ENCODE peak calls at places on chromosomes 7 and 10, in nine cellular contexts. E, V, Z, R, A, J, Q, M and S are unnamed samples.

GRCh38 chr7:4434306-4434705 is 247.8 kb upstream of the FOXK1 start:
- DNase-seq in R (no peak), Q (no peak), A (no peak), J (no peak), Z (no peak), M (no peak), E (no peak), V (no peak), S (no peak)

GRCh38 chr7:108589874-108590273 is 20.2 kb downstream of the DNAJB9 start:
- DNase-seq in M (no peak), A (no peak), E (no peak), J (no peak), V (no peak), Q (no peak), Z (no peak), R (no peak), S (no peak)

GRCh38 chr7:106717997-106718871 is 57.3 kb upstream of the CCDC71L start:
- DNase-seq in J (no peak), E (peak), M (peak), V (peak), R (no peak), Q (peak), Z (peak), A (peak), S (no peak)

GRCh38 chr7:77226357-77226839 is 26.8 kb upstream of the FGL2 start:
- DNase-seq in Q (no peak), M (no peak), V (no peak), J (no peak), R (no peak), E (no peak), A (no peak), Z (peak), S (no peak)

GRCh38 chr7:141575654-141576448 is 24.6 kb downstream of the AGK start:
- DNase-seq in E (no peak), Q (no peak), J (no peak), R (no peak), M (no peak), V (no peak), A (no peak), Z (no peak), S (no peak)

GRCh38 chr10:23198940-23199767 is 7.0 kb downstream of the PTF1A start:
- DNase-seq in V (no peak), Z (no peak), Q (no peak), J (no peak), A (no peak), R (no peak), M (peak), E (no peak), S (no peak)

GRCh38 chr10:124430077-124430476 is 11.4 kb upstream of the OAT start:
- DNase-seq in A (no peak), Z (no peak), E (no peak), R (no peak), J (no peak), Q (no peak), V (no peak), M (no peak), S (no peak)

GRCh38 chr7:108503112-108504026 is 22.6 kb downstream of the PNPLA8 start:
- DNase-seq in Z (peak), Q (no peak), V (no peak), M (no peak), J (no peak), R (no peak), A (no peak), E (no peak), S (no peak)

GRCh38 chr10:77386833-77387232 is 250.8 kb downstream of the KCNMA1 start:
- DNase-seq in E (no peak), R (no peak), J (peak), A (no peak), Z (peak), M (no peak), V (no peak), Q (no peak), S (no peak)

GRCh38 chr7:122248472-122248871 is 56.1 kb downstream of the FEZF1 start:
- DNase-seq in A (no peak), Z (no peak), E (no peak), M (no peak), J (no peak), R (no peak), Q (no peak), V (no peak), S (no peak)

GRCh38 chr10:51689536-51689935 is 9.9 kb downstream of the CSTF2T start:
- DNase-seq in Z (no peak), Q (no peak), E (no peak), J (no peak), A (no peak), V (no peak), R (no peak), M (no peak), S (no peak)